ENCODE peak calls at places on chromosome X, in four cellular contexts. X is fibroblast of the aortic adventitia, U is GM12865, C is cardiac muscle cell. B is an unnamed sample.

GRCh38 chrX:147917700-147918694 is 6.3 kb downstream of the FMR1 start:
- DNase-seq in U (peak; percentile 76), X (peak; percentile 21), C (peak; percentile 15), B (peak; percentile 48)

GRCh38 chrX:100593142-100593541 is 8.4 kb downstream of the TNMD start:
- DNase-seq in C (no peak), U (no peak), X (no peak), B (no peak)

GRCh38 chrX:50125480-50125879 is 75.3 kb downstream of the AKAP4 start:
- DNase-seq in C (no peak), U (no peak), X (no peak), B (no peak)

GRCh38 chrX:78104447-78105176 is 564 bp downstream of the PGK1 start:
- DNase-seq in X (peak; percentile 63), C (peak; percentile 60), U (peak; percentile 73), B (peak; percentile 41)

GRCh38 chrX:115582871-115583729 is 22.1 kb downstream of the PLS3 start:
- DNase-seq in U (no peak), C (peak; percentile 16), X (peak; percentile 51), B (no peak)

GRCh38 chrX:7088968-7089615 is 58.4 kb upstream of the STS start:
- DNase-seq in C (no peak), X (no peak), U (peak; percentile 49), B (no peak)

GRCh38 chrX:9071031-9071650 is 37.2 kb upstream of the FAM9B start:
- DNase-seq in U (no peak), X (peak; percentile 5), C (no peak), B (peak; percentile 54)

GRCh38 chrX:16664059-16664458 is 14.1 kb downstream of the S100G start:
- DNase-seq in X (peak; percentile 28), U (no peak), C (no peak), B (peak; percentile 40)

GRCh38 chrX:37812110-37812509 is 32.3 kb downstream of the CYBB start:
- DNase-seq in U (no peak), C (no peak), X (no peak), B (no peak)

GRCh38 chrX:134981910-134982309 is 8.9 kb upstream of the SMIM10 start:
- DNase-seq in U (no peak), C (no peak), X (no peak), B (no peak)

GRCh38 chrX:10045327-10046000 is 78.3 kb downstream of the CLDN34 start:
- DNase-seq in C (peak; percentile 16), X (peak; percentile 68), U (peak; percentile 3), B (no peak)

GRCh38 chrX:119638725-119639471 is 32.7 kb upstream of the NKRF start:
- DNase-seq in C (no peak), U (peak; percentile 85), X (no peak), B (no peak)

GRCh38 chrX:29487214-29487613 is 728.1 kb upstream of the MAGEB2 start:
- DNase-seq in C (no peak), X (peak; percentile 55), U (no peak), B (no peak)

GRCh38 chrX:17882680-17883079 is 21.6 kb upstream of the RAI2 start:
- DNase-seq in X (no peak), C (no peak), U (no peak), B (no peak)

GRCh38 chrX:70001708-70002341 is 47.9 kb downstream of the AWAT2 start:
- DNase-seq in C (peak; percentile 22), X (no peak), U (no peak), B (no peak)

GRCh38 chrX:148365233-148365632 is 135.2 kb upstream of the AFF2 start:
- DNase-seq in X (no peak), C (no peak), U (no peak), B (no peak)

GRCh38 chrX:38805294-38806053 is 4.2 kb downstream of the MID1IP1 start:
- DNase-seq in X (peak; percentile 83), C (peak; percentile 87), U (peak; percentile 70), B (peak; percentile 81)

GRCh38 chrX:25015486-25016360 is at the start of gene ARX:
- DNase-seq in X (peak; percentile 43), U (peak; percentile 46), C (peak; percentile 65), B (peak; percentile 63)

GRCh38 chrX:138745215-138745614 is 33.7 kb upstream of the FGF13 start:
- DNase-seq in X (peak; percentile 71), U (peak; percentile 44), C (peak; percentile 58), B (peak; percentile 45)

GRCh38 chrX:150366951-150367545 is 3.9 kb downstream of the MAMLD1 start:
- DNase-seq in X (peak; percentile 50), U (no peak), C (peak; percentile 52), B (peak; percentile 35)

GRCh38 chrX:40146471-40147398 is 49.0 kb upstream of the BCOR start:
- DNase-seq in U (peak; percentile 28), C (peak; percentile 46), X (peak; percentile 53), B (no peak)

GRCh38 chrX:13703135-13703534 is 14.2 kb downstream of the RAB9A start:
- DNase-seq in C (no peak), X (no peak), U (no peak), B (no peak)

GRCh38 chrX:125202486-125203378 is 116.9 kb upstream of the TEX13C start:
- DNase-seq in U (no peak), C (no peak), X (no peak), B (no peak)

GRCh38 chrX:125203737-125204578 is 115.7 kb upstream of the TEX13C start:
- DNase-seq in C (no peak), U (no peak), X (no peak), B (peak; percentile 31)

GRCh38 chrX:125203379-125203736 is 116.3 kb upstream of the TEX13C start:
- DNase-seq in X (no peak), U (no peak), C (no peak), B (no peak)

GRCh38 chrX:125205918-125206665 is 113.6 kb upstream of the TEX13C start:
- DNase-seq in C (no peak), U (no peak), X (no peak), B (peak; percentile 3)

GRCh38 chrX:125205084-125205917 is 114.4 kb upstream of the TEX13C start:
- DNase-seq in X (no peak), C (peak; percentile 6), U (peak; percentile 17), B (peak; percentile 45)
- H3K4me3 ChIP-seq in X (no peak overlapping the region), C (peak overlapping the region; percentile 35), U (peak overlapping the region; percentile 7), B (peak overlapping the region; percentile 26)

GRCh38 chrX:54811301-54811885 is 3.8 kb downstream of the MAGED2 start:
- DNase-seq in X (no peak), C (no peak), U (no peak), B (no peak)

GRCh38 chrX:54808109-54808604 is 612 bp downstream of the MAGED2 start:
- DNase-seq in U (no peak), X (no peak), C (peak; percentile 72), B (no peak)

GRCh38 chrX:54808605-54809483 is 1.3 kb downstream of the MAGED2 start:
- DNase-seq in U (peak; percentile 97), C (peak; percentile 97), X (peak; percentile 98), B (peak; percentile 95)

GRCh38 chrX:54810532-54810931 is 3.0 kb downstream of the MAGED2 start:
- DNase-seq in X (no peak), U (no peak), C (no peak), B (no peak)

GRCh38 chrX:54807524-54808108 is at the start of gene MAGED2:
- DNase-seq in C (peak; percentile 60), U (no peak), X (peak; percentile 28), B (peak; percentile 47)
- H3K4me3 ChIP-seq in C (peak within 1 kb of the TSS; percentile 81), U (peak within 1 kb of the TSS; percentile 90), X (peak within 1 kb of the TSS; percentile 77), B (peak within 1 kb of the TSS; percentile 81)

GRCh38 chrX:123425471-123425870 is 241.4 kb downstream of the GRIA3 start:
- DNase-seq in U (no peak), X (peak; percentile 32), C (no peak), B (no peak)
- H3K4me3 ChIP-seq in U (no peak overlapping the region), X (no peak overlapping the region), C (no peak overlapping the region), B (no peak overlapping the region)

DNA sequence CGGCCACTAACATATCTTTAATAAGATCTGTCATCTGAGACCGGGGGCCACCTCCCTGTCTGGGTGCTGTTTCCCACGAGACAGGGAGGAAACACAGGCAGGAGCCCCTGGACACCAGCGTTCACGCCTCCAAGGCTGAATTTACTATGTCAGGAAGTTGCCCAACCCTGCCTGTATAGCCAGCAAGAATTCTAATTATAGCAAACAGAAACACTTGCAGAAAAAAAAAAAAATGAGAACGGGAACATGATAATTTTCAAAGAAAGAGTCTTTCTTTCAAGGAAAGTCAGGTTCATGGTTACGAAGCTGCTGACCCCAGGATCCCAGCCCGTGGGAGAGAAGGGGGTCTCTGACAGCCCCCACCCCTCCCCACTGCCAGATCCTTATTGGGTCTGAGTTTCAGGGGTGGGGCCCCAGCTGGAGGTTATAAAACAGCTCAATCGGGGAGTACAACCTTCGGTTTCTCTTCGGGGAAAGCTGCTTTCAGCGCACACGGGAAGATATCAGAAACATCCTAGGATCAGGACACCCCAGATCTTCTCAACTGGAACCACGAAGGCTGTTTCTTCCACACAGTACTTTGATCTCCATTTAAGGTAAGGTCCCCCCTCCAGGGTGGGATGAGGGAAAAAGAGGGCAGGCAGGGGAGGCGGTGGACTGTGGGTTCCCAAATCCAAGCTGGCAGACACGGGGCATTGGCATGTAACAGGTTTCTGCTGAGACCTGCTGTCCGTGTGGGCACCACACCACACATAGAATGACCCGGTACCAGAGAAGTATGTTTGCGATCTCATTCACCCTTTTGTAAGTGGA is at the start of gene IL3RA:
- DNase-seq in U (peak; percentile 71), X (no peak), C (peak; percentile 18), B (no peak)
- H3K4me3 ChIP-seq in U (peak within 1 kb of the TSS; percentile 68), X (no peak within 1 kb of the TSS), C (no peak within 1 kb of the TSS), B (no peak within 1 kb of the TSS)